ENCODE peak calls at places on chromosomes 12 and 14, in four cellular contexts. S is omental fat pad, L is fibroblast of mammary gland, F is bronchial epithelial cell. D is an unnamed sample.

GRCh38 chr12:95551305-95551704 is at the start of gene USP44:
- DNase-seq in S (no peak), L (no peak), F (no peak), D (no peak)

GRCh38 chr12:60100150-60100549 is 504.3 kb downstream of the SLC16A7 start:
- DNase-seq in F (no peak), L (no peak), S (no peak), D (no peak)

GRCh38 chr14:69612759-69613145 is 1.4 kb downstream of the SUSD6 start:
- DNase-seq in L (peak; percentile 16), S (no peak), F (peak; percentile 71), D (no peak)

GRCh38 chr12:3267690-3268089 is 190.5 kb downstream of the TSPAN9 start:
- DNase-seq in L (no peak), S (no peak), F (no peak), D (no peak)

GRCh38 chr12:15899282-15899870 is 11.8 kb upstream of the DERA start:
- DNase-seq in L (peak; percentile 32), F (peak; percentile 37), S (no peak), D (no peak)

GRCh38 chr12:104279164-104279563 is 24.4 kb upstream of the EID3 start:
- DNase-seq in S (no peak), F (no peak), L (no peak), D (no peak)

GRCh38 chr14:33369972-33370371 is 431.3 kb downstream of the NPAS3 start:
- DNase-seq in F (no peak), S (no peak), L (no peak), D (no peak)

GRCh38 chr14:36511981-36512584 is 7.9 kb downstream of the NKX2-1 start:
- DNase-seq in L (no peak), F (no peak), S (no peak), D (no peak)

GRCh38 chr12:54265364-54265812 is 14.5 kb downstream of the CBX5 start:
- DNase-seq in L (no peak), S (no peak), F (no peak), D (no peak)

GRCh38 chr12:79927772-79928474 is 7.0 kb downstream of the PPP1R12A start:
- DNase-seq in S (no peak), F (no peak), L (peak; percentile 34), D (no peak)

GRCh38 chr12:128856035-128856790 is 2.9 kb downstream of the GLT1D1 start:
- DNase-seq in L (no peak), S (no peak), F (no peak), D (no peak)

GRCh38 chr12:87233636-87234035 is 795.6 kb downstream of the C12orf50 start:
- DNase-seq in F (no peak), L (peak; percentile 17), S (no peak), D (no peak)

GRCh38 chr14:106044949-106045596 is 518.7 kb downstream of the TMEM121 start:
- DNase-seq in L (peak; percentile 29), F (no peak), S (no peak), D (no peak)

GRCh38 chr14:26917086-26917485 is 319.3 kb upstream of the NOVA1 start:
- DNase-seq in S (no peak), F (peak; percentile 40), L (peak; percentile 95), D (peak; percentile 7)
- TF ChIP-seq CTCF in S (no peak), F (peak; percentile 48), L (peak; percentile 49), D (peak; percentile 45)

GRCh38 chr14:100104523-100105300 is 39.5 kb downstream of the EVL start:
- DNase-seq in L (peak; percentile 47), S (no peak), F (peak; percentile 47), D (no peak)

GRCh38 chr14:100103261-100104005 is 38.2 kb downstream of the EVL start:
- DNase-seq in L (peak; percentile 51), S (no peak), F (no peak), D (no peak)

GRCh38 chr14:100104006-100104352 is 38.8 kb downstream of the EVL start:
- DNase-seq in F (no peak), S (no peak), L (no peak), D (no peak)

GRCh38 chr14:100100032-100100405 is 34.8 kb downstream of the EVL start:
- DNase-seq in F (peak; percentile 29), S (no peak), L (no peak), D (no peak)

GRCh38 chr14:100102156-100102785 is 37.0 kb downstream of the EVL start:
- DNase-seq in L (no peak), S (no peak), F (no peak), D (no peak)
- TF ChIP-seq CTCF in L (no peak), S (no peak), F (no peak), D (no peak)

GRCh38 chr14:22478247-22478646 is 110.8 kb downstream of the DAD1 start:
- DNase-seq in S (no peak), F (no peak), L (no peak), D (no peak)

GRCh38 chr14:22479132-22479531 is 109.9 kb downstream of the DAD1 start:
- DNase-seq in S (no peak), L (no peak), F (no peak), D (no peak)

GRCh38 chr14:22477569-22478194 is 111.3 kb downstream of the DAD1 start:
- DNase-seq in S (no peak), F (no peak), L (no peak), D (no peak)

GRCh38 chr14:22479781-22480464 is 109.1 kb downstream of the DAD1 start:
- DNase-seq in F (no peak), L (no peak), S (no peak), D (no peak)

DNA sequence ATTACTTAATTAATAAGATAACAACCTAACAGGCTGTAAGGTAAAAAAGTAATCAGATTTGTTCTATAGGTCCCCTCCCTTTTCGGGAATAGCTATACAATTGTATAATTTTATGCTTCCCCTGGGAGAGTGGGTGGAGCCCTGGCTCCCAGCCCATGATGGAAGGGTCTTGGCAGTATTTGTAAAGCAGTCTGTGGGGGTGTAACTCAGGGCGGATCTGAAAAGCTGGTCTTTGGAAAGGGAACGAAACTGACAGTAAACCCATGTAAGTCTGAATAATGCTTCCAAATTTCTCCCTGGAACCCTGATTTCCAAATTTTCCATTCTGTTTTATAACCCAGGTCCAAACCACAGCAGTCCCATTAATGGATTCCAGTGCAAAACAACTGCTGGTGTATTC is 110.4 kb downstream of the DAD1 start:
- DNase-seq in F (no peak), S (no peak), L (peak; percentile 22), D (no peak)
- TF ChIP-seq CTCF in F (no peak), S (no peak), L (no peak), D (no peak)

GRCh38 chr12:92505373-92506340 is 197.1 kb upstream of the PLEKHG7 start:
- DNase-seq in F (no peak), L (peak; percentile 55), S (no peak), D (no peak)

GRCh38 chr12:92506460-92506859 is 196.3 kb upstream of the PLEKHG7 start:
- DNase-seq in L (peak; percentile 7), F (peak; percentile 33), S (no peak), D (no peak)

GRCh38 chr12:92503029-92503931 is 199.5 kb upstream of the PLEKHG7 start:
- DNase-seq in F (no peak), S (no peak), L (no peak), D (no peak)

GRCh38 chr12:92503977-92504966 is 198.5 kb upstream of the PLEKHG7 start:
- DNase-seq in S (no peak), F (no peak), L (no peak), D (no peak)

GRCh38 chr12:92502417-92503028 is 200.3 kb upstream of the PLEKHG7 start:
- DNase-seq in F (no peak), S (no peak), L (peak; percentile 7), D (no peak)
- TF ChIP-seq CTCF in F (peak; percentile 24), S (no peak), L (peak; percentile 7), D (no peak)

GRCh38 chr12:99567072-99567471 is 80.5 kb upstream of the GARIN6 start:
- DNase-seq in S (no peak), L (no peak), F (no peak), D (no peak)
- TF ChIP-seq CTCF in S (no peak), L (no peak), F (no peak), D (no peak)

D was measured in D721Med.